ENCODE peak calls at places on chromosomes 16 and 17, in nine cellular contexts. R, U, J, N, A, Z, V, E and B are unnamed samples.
A peak's percentile ranks its signal among the peaks of the same experiment; 100 is the strongest.

GRCh38 chr17:32161506-32162365 is 19.4 kb downstream of the RHOT1 start:
- DNase-seq in R (no peak), U (no peak), J (peak; percentile 34), N (no peak), A (peak; percentile 61), Z (no peak), V (no peak), E (no peak), B (no peak)

GRCh38 chr17:82095777-82096708 is 2.0 kb downstream of the FASN start:
- DNase-seq in R (no peak), U (no peak), J (no peak), N (no peak), A (no peak), Z (no peak), V (no peak), E (no peak), B (no peak)

GRCh38 chr17:67784364-67785121 is 40.8 kb upstream of the BPTF start:
- DNase-seq in R (no peak), U (no peak), J (peak; percentile 65), N (no peak), A (no peak), Z (no peak), V (no peak), E (no peak), B (no peak)

GRCh38 chr17:28892024-28892423 is 5.5 kb downstream of the FLOT2 start:
- DNase-seq in R (no peak), U (peak; percentile 73), J (no peak), N (no peak), A (no peak), Z (no peak), V (no peak), E (no peak), B (no peak)

GRCh38 chr17:63702616-63703015 is 2.7 kb upstream of the LIMD2 start:
- DNase-seq in R (no peak), U (no peak), J (no peak), N (no peak), A (peak; percentile 12), Z (peak; percentile 52), V (no peak), E (no peak), B (no peak)

GRCh38 chr16:11744075-11744470 is 1.4 kb upstream of the TXNDC11 start:
- DNase-seq in R (no peak), U (no peak), J (no peak), N (no peak), A (no peak), Z (no peak), V (no peak), E (no peak), B (no peak)

GRCh38 chr17:80292557-80292956 is 31.9 kb downstream of the RNF213 start:
- DNase-seq in R (peak; percentile 43), U (no peak), J (no peak), N (no peak), A (no peak), Z (no peak), V (no peak), E (no peak), B (no peak)

GRCh38 chr16:86048221-86048620 is 149.3 kb downstream of the IRF8 start:
- DNase-seq in R (no peak), U (no peak), J (no peak), N (no peak), A (peak; percentile 19), Z (peak; percentile 51), V (no peak), E (peak; percentile 54), B (no peak)

GRCh38 chr16:25177831-25178688 is 38.7 kb upstream of the AQP8 start:
- DNase-seq in R (no peak), U (no peak), J (no peak), N (peak; percentile 59), A (peak; percentile 52), Z (no peak), V (no peak), E (no peak), B (no peak)
- H3K27ac ChIP-seq in R (no peak overlapping the region), U (no peak overlapping the region), J (no peak overlapping the region), N (no peak overlapping the region), A (no peak overlapping the region), Z (no peak overlapping the region), V (no peak overlapping the region), E (no peak overlapping the region), B (no peak overlapping the region)

DNA sequence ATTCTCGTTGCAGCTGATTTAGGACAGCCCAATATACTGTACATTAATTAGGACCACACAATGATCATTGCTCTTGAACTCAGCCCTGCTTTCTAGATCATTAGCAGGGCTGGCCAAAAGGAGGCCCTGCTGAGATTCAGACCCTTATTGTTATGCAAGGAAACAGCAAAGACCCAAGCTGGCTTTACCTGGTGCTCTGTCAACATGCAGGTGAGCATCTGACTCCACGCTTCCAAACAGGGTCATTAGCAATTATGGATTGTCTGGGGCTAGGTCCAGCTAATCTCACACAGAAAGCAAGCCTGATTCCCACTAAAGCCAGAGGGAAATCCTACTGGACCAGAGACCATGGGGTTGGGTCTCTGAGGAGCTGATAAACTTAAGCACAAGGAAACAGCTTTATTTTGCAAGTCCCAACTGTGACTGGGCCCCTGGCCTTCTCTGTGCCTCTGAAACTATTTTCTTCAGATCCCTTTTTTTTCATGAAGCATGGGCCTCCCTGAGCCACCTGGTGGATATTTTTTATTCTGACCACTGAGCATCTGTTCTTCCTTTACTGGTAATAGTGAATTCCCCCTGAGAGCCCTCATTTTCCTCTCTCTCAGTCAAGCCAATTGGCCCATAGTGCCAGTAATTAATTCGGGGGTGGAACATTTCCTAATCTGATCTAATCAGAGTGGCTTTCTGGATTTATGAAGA is 236.1 kb downstream of the GRIN2A start:
- DNase-seq in R (no peak), U (no peak), J (no peak), N (no peak), A (no peak), Z (peak; percentile 62), V (no peak), E (no peak), B (no peak)
- TF ChIP-seq CTCF in R (no peak), U (peak; percentile 29), J (no peak), N (no peak), A (no peak), Z (peak; percentile 72), V (no peak), E (no peak), B (no peak)

GRCh38 chr16:79599837-79600635 is 501 bp downstream of the MAF start:
- DNase-seq in R (peak; percentile 91), U (no peak), J (no peak), N (peak; percentile 69), A (peak; percentile 75), Z (peak; percentile 84), V (no peak), E (peak; percentile 82), B (peak; percentile 38)

GRCh38 chr16:79601978-79602609 is 1.6 kb upstream of the MAF start:
- DNase-seq in R (peak; percentile 86), U (peak; percentile 13), J (peak; percentile 64), N (peak; percentile 83), A (peak; percentile 83), Z (peak; percentile 92), V (no peak), E (peak; percentile 87), B (peak; percentile 70)

GRCh38 chr16:79602615-79603014 is 2.1 kb upstream of the MAF start:
- DNase-seq in R (no peak), U (no peak), J (no peak), N (no peak), A (no peak), Z (no peak), V (no peak), E (no peak), B (no peak)

GRCh38 chr16:79600636-79601091 is at the start of gene MAF:
- DNase-seq in R (peak; percentile 95), U (no peak), J (peak; percentile 78), N (peak; percentile 98), A (peak; percentile 92), Z (peak; percentile 91), V (no peak), E (peak; percentile 95), B (peak; percentile 79)

DNA sequence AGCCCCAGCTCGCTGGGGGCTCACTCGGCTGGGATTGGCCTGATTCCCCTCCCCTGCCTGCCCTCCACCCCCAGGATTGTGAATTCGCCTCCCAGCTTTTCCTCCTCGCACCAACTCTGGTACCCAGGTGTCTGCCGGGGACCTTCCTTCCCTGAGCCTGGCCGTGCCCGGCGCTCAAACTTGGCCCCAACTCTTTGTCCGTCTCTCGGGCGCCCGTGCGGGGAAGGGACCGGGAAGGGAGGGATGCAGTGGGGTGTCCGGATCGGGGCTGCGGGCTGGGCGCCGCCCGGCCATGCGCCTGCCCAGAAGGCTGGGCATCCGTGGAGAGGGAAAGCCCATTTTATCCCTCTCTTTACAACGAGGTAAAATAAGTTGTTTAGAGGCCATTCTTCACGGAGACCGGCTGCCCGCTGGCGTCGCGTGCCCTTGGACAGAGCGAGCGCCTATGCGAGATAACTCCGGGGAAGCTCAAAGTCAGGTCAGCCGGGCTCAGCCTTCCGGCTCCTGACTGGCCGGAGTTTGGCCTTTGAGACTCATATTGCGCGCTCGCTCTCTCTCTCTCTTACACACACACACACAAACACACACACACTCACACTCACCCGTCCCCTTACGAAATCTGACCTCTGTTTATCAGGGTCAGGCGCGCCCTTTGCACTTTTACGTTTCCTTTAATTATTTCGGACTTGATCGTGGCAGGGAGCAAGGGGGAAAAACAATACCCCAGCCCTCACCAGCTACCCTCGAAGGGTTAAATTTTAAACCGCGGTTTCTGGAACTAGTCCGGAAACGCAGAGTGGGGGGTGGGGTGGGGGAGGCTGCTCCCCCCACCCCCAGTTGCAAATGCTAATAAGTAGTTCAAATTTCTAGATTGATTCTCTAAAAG is 798 bp upstream of the MAF start:
- DNase-seq in R (peak; percentile 62), U (no peak), J (peak; percentile 6), N (peak; percentile 78), A (peak; percentile 84), Z (peak; percentile 80), V (no peak), E (peak; percentile 83), B (no peak)
- H3K4me3 ChIP-seq in R (peak overlapping the region; percentile 85), U (no peak overlapping the region), J (peak overlapping the region; percentile 35), N (peak overlapping the region; percentile 63), A (peak overlapping the region; percentile 61), Z (peak overlapping the region; percentile 91), V (no peak overlapping the region), E (peak overlapping the region; percentile 72), B (peak overlapping the region; percentile 37)

GRCh38 chr17:27206447-27206846 is 87.5 kb upstream of the WSB1 start:
- DNase-seq in R (no peak), U (no peak), J (no peak), N (no peak), A (no peak), Z (peak; percentile 74), V (peak; percentile 23), E (no peak), B (peak; percentile 15)

GRCh38 chr17:27209316-27209715 is 84.6 kb upstream of the WSB1 start:
- DNase-seq in R (no peak), U (no peak), J (no peak), N (no peak), A (no peak), Z (no peak), V (no peak), E (no peak), B (no peak)

GRCh38 chr17:27203241-27203640 is 90.7 kb upstream of the WSB1 start:
- DNase-seq in R (no peak), U (no peak), J (no peak), N (no peak), A (no peak), Z (no peak), V (no peak), E (no peak), B (no peak)

GRCh38 chr17:27207073-27207511 is 86.8 kb upstream of the WSB1 start:
- DNase-seq in R (no peak), U (no peak), J (peak; percentile 77), N (no peak), A (no peak), Z (no peak), V (peak; percentile 22), E (no peak), B (peak; percentile 58)
- H3K27ac ChIP-seq in R (no peak overlapping the region), U (no peak overlapping the region), J (peak overlapping the region; percentile 59), N (no peak overlapping the region), A (peak overlapping the region; percentile 61), Z (no peak overlapping the region), V (no peak overlapping the region), E (no peak overlapping the region), B (no peak overlapping the region)

GRCh38 chr17:38883592-38884526 is 14.0 kb downstream of the LASP1 start:
- DNase-seq in R (peak; percentile 77), U (no peak), J (no peak), N (no peak), A (no peak), Z (peak; percentile 69), V (no peak), E (no peak), B (no peak)
- TF ChIP-seq CTCF in R (peak; percentile 13), U (no peak), J (no peak), N (no peak), A (no peak), Z (peak; percentile 32), V (no peak), E (no peak), B (no peak)